ENCODE peak calls at places on chromosomes 7 and 10, in four cellular contexts. Y is GM12891, P is K562, U is GM12878. M is an unnamed sample.

GRCh38 chr7:71612892-71613291 is 480.9 kb downstream of the GALNT17 start:
- DNase-seq in Y (no peak), P (no peak), U (no peak), M (no peak)

GRCh38 chr10:119776536-119776935 is 50.7 kb downstream of the INPP5F start:
- DNase-seq in Y (no peak), P (no peak), U (no peak), M (no peak)

GRCh38 chr7:70738486-70738885 is 393.5 kb upstream of the GALNT17 start:
- DNase-seq in Y (no peak), P (no peak), U (no peak), M (no peak)

GRCh38 chr10:125343118-125343752 is 182.9 kb upstream of the CTBP2 start:
- DNase-seq in Y (no peak), P (peak; percentile 9), U (no peak), M (no peak)

GRCh38 chr7:73770002-73770859 is at the start of gene CLDN3:
- DNase-seq in Y (no peak), P (peak; percentile 13), U (no peak), M (peak; percentile 6)

GRCh38 chr7:18064242-18064838 is 36.7 kb upstream of the PRPS1L1 start:
- DNase-seq in Y (no peak), P (peak; percentile 23), U (no peak), M (peak; percentile 39)

GRCh38 chr10:34769941-34770340 is 45.2 kb downstream of the PARD3 start:
- DNase-seq in Y (no peak), P (no peak), U (no peak), M (no peak)

GRCh38 chr10:132560248-132560731 is 22.7 kb downstream of the INPP5A start:
- DNase-seq in Y (no peak), P (no peak), U (no peak), M (peak; percentile 68)

GRCh38 chr7:78095549-78095948 is 297.0 kb downstream of the PHTF2 start:
- DNase-seq in Y (no peak), P (no peak), U (no peak), M (no peak)

GRCh38 chr7:1572111-1572510 is 2.3 kb upstream of the PSMG3 start:
- DNase-seq in Y (no peak), P (no peak), U (no peak), M (no peak)

GRCh38 chr7:123208793-123209192 is 9.0 kb upstream of the SLC13A1 start:
- DNase-seq in Y (no peak), P (no peak), U (no peak), M (no peak)

GRCh38 chr10:90378524-90379076 is 479.2 kb downstream of the HTR7 start:
- DNase-seq in Y (no peak), P (no peak), U (no peak), M (no peak)

GRCh38 chr10:63553473-63553872 is 32.3 kb downstream of the REEP3 start:
- DNase-seq in Y (no peak), P (no peak), U (no peak), M (no peak)

GRCh38 chr10:15140640-15141039 is 27.9 kb downstream of the NMT2 start:
- DNase-seq in Y (no peak), P (no peak), U (no peak), M (no peak)

GRCh38 chr7:41268874-41269273 is 434.0 kb downstream of the INHBA start:
- DNase-seq in Y (no peak), P (no peak), U (no peak), M (no peak)

GRCh38 chr7:26653430-26653911 is 210.9 kb downstream of the SKAP2 start:
- DNase-seq in Y (no peak), P (no peak), U (no peak), M (no peak)

GRCh38 chr10:29257106-29257783 is 31.6 kb upstream of the LYZL1 start:
- DNase-seq in Y (no peak), P (no peak), U (no peak), M (peak; percentile 67)

GRCh38 chr10:6310977-6311376 is 108.2 kb downstream of the PFKFB3 start:
- DNase-seq in Y (no peak), P (no peak), U (no peak), M (no peak)
- TF ChIP-seq SPI1 in Y (no peak), P (no peak), U (no peak), M (no peak)

GRCh38 chr7:22860337-22860736 is 37.7 kb upstream of the TOMM7 start:
- DNase-seq in Y (no peak), P (no peak), U (no peak), M (no peak)

GRCh38 chr7:22860784-22861482 is 38.3 kb upstream of the TOMM7 start:
- DNase-seq in Y (no peak), P (peak; percentile 60), U (no peak), M (no peak)

GRCh38 chr7:22859676-22860290 is 37.1 kb upstream of the TOMM7 start:
- DNase-seq in Y (no peak), P (no peak), U (no peak), M (no peak)

GRCh38 chr7:22858274-22858639 is 35.6 kb upstream of the TOMM7 start:
- DNase-seq in Y (no peak), P (no peak), U (no peak), M (no peak)

GRCh38 chr7:22858640-22859561 is 36.3 kb upstream of the TOMM7 start:
- DNase-seq in Y (no peak), P (no peak), U (no peak), M (no peak)
- TF ChIP-seq SPI1 in Y (no peak), P (no peak), U (no peak), M (no peak)

GRCh38 chr10:13759167-13759566 is 172.4 kb downstream of the PRPF18 start:
- DNase-seq in Y (no peak), P (no peak), U (no peak), M (no peak)
- TF ChIP-seq SPI1 in Y (no peak), P (no peak), U (no peak), M (no peak)

GRCh38 chr7:36971515-36972139 is 247.3 kb upstream of the AOAH start:
- DNase-seq in Y (no peak), P (no peak), U (no peak), M (no peak)
- TF ChIP-seq SPI1 in Y (no peak), P (no peak), U (no peak), M (no peak)

M was measured in HL-60.